ENCODE peak calls at places on chromosomes 3 and 15, in five cellular contexts. P, S, O, A and B are unnamed samples.

GRCh38 chr3:111302073-111302472 is 230.5 kb downstream of the NECTIN3 start:
- DNase-seq in S (no peak), P (no peak), A (no peak), O (no peak), B (no peak)

GRCh38 chr3:195549931-195550519 is 6.9 kb upstream of the PPP1R2 start:
- DNase-seq in P (no peak), O (no peak), A (no peak), S (no peak), B (no peak)

GRCh38 chr3:71339049-71339448 is 244.5 kb downstream of the FOXP1 start:
- DNase-seq in O (no peak), A (no peak), P (no peak), S (no peak), B (no peak)

GRCh38 chr3:170201527-170201926 is 20.0 kb upstream of the PHC3 start:
- DNase-seq in A (no peak), O (no peak), P (no peak), S (no peak), B (no peak)

GRCh38 chr15:56052389-56053045 is 59.1 kb upstream of the NEDD4 start:
- DNase-seq in S (no peak), P (no peak), O (peak), A (peak), B (peak)

GRCh38 chr15:31857194-31857593 is 173.1 kb upstream of the CHRNA7 start:
- DNase-seq in S (peak), P (no peak), A (no peak), O (no peak), B (no peak)

GRCh38 chr3:192772495-192772894 is 45.2 kb upstream of the FGF12 start:
- DNase-seq in S (peak), O (no peak), A (no peak), P (no peak), B (no peak)

GRCh38 chr15:78929536-78930264 is 15.1 kb downstream of the CTSH start:
- DNase-seq in S (no peak), A (no peak), P (no peak), O (no peak), B (no peak)

GRCh38 chr3:157830865-157831264 is 275.4 kb downstream of the SHOX2 start:
- DNase-seq in O (no peak), P (no peak), A (no peak), S (no peak), B (no peak)

GRCh38 chr15:72421484-72421883 is 23.4 kb downstream of the TMEM202 start:
- DNase-seq in A (no peak), S (no peak), O (no peak), P (no peak), B (no peak)

GRCh38 chr3:154428369-154429206 is 1.4 kb downstream of the GPR149 start:
- DNase-seq in O (no peak), P (no peak), A (no peak), S (peak), B (no peak)

GRCh38 chr3:146404451-146404850 is 64.9 kb downstream of the PLSCR2 start:
- DNase-seq in P (no peak), O (no peak), S (no peak), A (no peak), B (no peak)

GRCh38 chr3:104190681-104191080 is 1176.0 kb upstream of the ALCAM start:
- DNase-seq in P (no peak), A (no peak), O (no peak), S (no peak), B (no peak)

GRCh38 chr3:51966016-51966415 is 1.2 kb downstream of the PCBP4 start:
- DNase-seq in S (no peak), A (no peak), O (no peak), P (no peak), B (no peak)

GRCh38 chr15:66050264-66050663 is 181.0 kb downstream of the RAB11A start:
- DNase-seq in A (no peak), S (no peak), O (no peak), P (no peak), B (no peak)

GRCh38 chr3:59607628-59608027 is 557.8 kb upstream of the CFAP20DC start:
- DNase-seq in O (no peak), A (no peak), P (no peak), S (no peak), B (no peak)

GRCh38 chr15:63090502-63091286 is 31.0 kb upstream of the LACTB start:
- DNase-seq in P (no peak), S (no peak), A (no peak), O (no peak), B (no peak)

GRCh38 chr3:165382672-165383071 is 186.5 kb upstream of the SLITRK3 start:
- DNase-seq in A (no peak), O (no peak), S (no peak), P (no peak), B (no peak)

GRCh38 chr3:10977864-10978510 is 14.6 kb upstream of the SLC6A1 start:
- DNase-seq in O (no peak), S (peak), P (no peak), A (no peak), B (no peak)

GRCh38 chr3:126132751-126133511 is 47.5 kb downstream of the ALDH1L1 start:
- DNase-seq in S (peak), P (no peak), O (peak), A (no peak), B (no peak)

GRCh38 chr3:66239513-66240135 is 18.8 kb downstream of the SLC25A26 start:
- DNase-seq in O (no peak), P (no peak), S (no peak), A (no peak), B (no peak)

GRCh38 chr3:66237551-66237950 is 16.8 kb downstream of the SLC25A26 start:
- DNase-seq in A (no peak), P (no peak), O (no peak), S (no peak), B (no peak)

GRCh38 chr3:66233033-66233432 is 12.2 kb downstream of the SLC25A26 start:
- DNase-seq in P (no peak), S (no peak), O (no peak), A (no peak), B (no peak)

GRCh38 chr3:66241466-66241865 is 20.7 kb downstream of the SLC25A26 start:
- DNase-seq in S (no peak), P (no peak), O (no peak), A (no peak), B (no peak)

GRCh38 chr3:66236281-66236680 is 15.5 kb downstream of the SLC25A26 start:
- DNase-seq in S (no peak), P (no peak), A (no peak), O (no peak), B (no peak)
- TF ChIP-seq CTCF in S (peak), P (peak), A (peak), O (no peak), B (no peak)

DNA sequence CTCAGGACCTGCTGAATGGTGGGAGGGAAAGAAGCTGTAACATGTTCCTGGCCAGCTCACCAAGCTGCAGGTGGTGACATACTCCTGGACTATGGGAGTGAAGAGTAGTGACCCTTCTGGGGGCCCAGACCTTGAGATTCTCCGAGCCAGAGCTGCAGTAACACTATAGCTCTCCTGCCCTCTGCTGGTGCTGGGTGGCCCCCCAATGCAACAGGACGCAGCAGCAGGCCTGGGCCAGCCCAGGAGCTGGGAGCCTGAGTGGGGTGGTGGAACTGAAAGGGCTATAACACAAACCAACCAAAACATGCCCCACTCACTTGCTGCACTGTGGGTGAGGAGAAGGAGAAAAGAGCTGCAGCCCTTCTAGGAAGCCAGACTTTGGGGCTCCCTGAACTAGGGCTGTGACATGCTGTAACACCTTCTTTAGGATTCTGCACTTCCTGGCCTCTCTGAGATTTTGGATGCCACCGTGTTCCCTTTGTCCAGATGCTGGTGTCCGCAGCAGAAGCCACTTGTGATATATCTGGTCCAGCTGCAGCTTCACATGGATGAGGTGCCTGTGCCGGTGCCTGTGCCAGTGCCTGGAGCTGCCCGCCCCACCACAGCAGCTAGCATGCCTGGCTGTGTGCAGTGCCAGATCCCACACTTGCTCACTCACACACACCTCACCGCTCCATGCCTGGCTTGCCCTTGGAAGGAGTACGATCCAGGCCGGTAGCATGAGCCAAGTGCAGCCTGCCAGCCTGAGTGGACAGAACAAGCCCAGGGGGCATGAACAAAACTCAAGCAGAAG is 636.8 kb upstream of the KCNMB2 start:
- DNase-seq in A (no peak), O (no peak), S (peak), P (no peak), B (no peak)
- TF ChIP-seq CTCF in A (no peak), O (no peak), S (peak), P (no peak), B (no peak)

DNA sequence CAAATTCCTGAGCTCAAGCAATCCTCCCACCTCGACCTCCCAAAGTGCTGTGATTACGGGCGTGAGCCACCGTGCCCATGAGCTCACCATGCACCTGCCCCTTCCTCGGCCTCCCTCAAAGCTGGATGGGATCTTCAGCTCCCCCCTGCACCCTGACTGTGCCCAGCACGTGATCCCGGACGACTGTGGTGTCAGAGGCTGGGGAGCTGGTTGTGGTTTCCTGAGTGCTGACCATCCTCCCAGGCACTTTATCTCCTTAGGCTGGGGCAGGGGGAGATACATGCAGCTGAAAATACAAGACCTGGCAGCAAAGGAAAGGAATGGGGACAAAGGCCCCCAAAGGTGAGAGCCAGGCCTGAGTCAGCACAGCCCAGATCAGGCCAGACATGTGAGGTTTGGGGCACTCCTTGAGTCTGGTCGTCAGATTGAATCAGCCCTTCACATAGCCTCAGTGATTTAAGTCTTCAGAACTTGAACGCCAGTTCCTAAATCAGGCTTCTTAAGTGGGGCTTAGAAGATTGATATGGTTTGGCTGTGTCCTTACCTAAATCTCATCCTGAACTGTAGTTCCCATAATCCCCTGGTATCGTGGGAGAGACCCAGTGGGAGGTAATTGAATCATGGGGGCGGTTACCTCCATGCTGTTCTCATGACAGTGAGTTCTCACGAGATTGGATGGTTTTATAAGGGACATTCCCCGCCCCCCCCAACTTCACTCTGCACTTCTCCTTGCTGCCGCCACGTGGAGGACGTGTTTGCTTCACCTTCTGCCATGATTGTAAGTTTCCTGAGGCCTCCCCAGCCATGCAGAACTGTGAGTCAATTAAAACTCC is 35.8 kb downstream of the PRKCD start:
- DNase-seq in O (no peak), S (peak), P (peak), A (no peak), B (no peak)
- TF ChIP-seq CTCF in O (no peak), S (no peak), P (no peak), A (no peak), B (no peak)

DNA sequence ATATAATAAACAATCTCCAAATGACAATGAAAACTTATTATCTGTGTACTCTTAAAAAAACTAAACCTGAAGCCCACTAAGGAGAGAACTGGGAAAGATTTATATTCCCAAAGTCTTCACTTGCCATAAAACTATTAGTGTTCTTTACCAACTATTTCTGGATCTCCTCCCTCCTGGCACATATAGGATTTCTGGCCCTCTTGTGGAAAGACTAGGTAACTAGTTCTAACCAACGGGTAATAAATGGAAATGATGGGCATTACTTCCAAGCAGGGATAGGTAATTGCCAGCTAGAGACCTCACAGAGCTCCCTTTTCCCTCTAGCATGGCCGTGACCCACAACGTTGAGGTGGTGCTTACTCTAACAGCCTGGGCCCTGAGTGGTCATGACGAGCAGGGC is 110.1 kb downstream of the DNAH12 start:
- DNase-seq in S (no peak), O (no peak), A (no peak), P (peak), B (no peak)
- TF ChIP-seq CTCF in S (peak), O (no peak), A (peak), P (peak), B (peak)